ENCODE peak calls at places on chromosomes 4 and X, in four cellular contexts. A, I, S and K are unnamed samples.

GRCh38 chrX:17736478-17736855 is 826 bp upstream of the SCML1 start:
- DNase-seq in A (no peak), I (no peak), S (no peak), K (no peak)

GRCh38 chrX:10006086-10006485 is 38.9 kb downstream of the CLDN34 start:
- DNase-seq in A (no peak), I (no peak), S (no peak), K (no peak)

GRCh38 chr4:86033171-86033570 is 326.7 kb downstream of the MAPK10 start:
- DNase-seq in A (no peak), I (no peak), S (no peak), K (no peak)

GRCh38 chrX:73850124-73851013 is 287.4 kb downstream of the CHIC1 start:
- DNase-seq in A (peak), I (peak), S (no peak), K (peak)

GRCh38 chr4:76203541-76203940 is 10.1 kb downstream of the SCARB2 start:
- DNase-seq in A (no peak), I (no peak), S (no peak), K (no peak)

GRCh38 chr4:111208970-111209369 is 586.1 kb upstream of the PITX2 start:
- DNase-seq in A (no peak), I (no peak), S (no peak), K (no peak)

GRCh38 chr4:53520114-53520513 is 71.2 kb downstream of the LNX1 start:
- DNase-seq in A (no peak), I (no peak), S (no peak), K (no peak)

GRCh38 chr4:39169426-39169825 is 12.9 kb upstream of the WDR19 start:
- DNase-seq in A (no peak), I (no peak), S (no peak), K (no peak)

GRCh38 chr4:105765690-105766407 is 57.3 kb downstream of the GSTCD start:
- DNase-seq in A (peak), I (no peak), S (no peak), K (no peak)

GRCh38 chr4:8045909-8046308 is 106.2 kb upstream of the AFAP1 start:
- DNase-seq in A (no peak), I (no peak), S (no peak), K (no peak)

GRCh38 chr4:184635381-184635780 is 13.9 kb downstream of the CASP3 start:
- DNase-seq in A (no peak), I (no peak), S (no peak), K (no peak)

GRCh38 chrX:136268051-136269048 is 17.1 kb upstream of the MAP7D3 start:
- DNase-seq in A (peak), I (no peak), S (no peak), K (peak)

GRCh38 chr4:3054169-3054759 is 20.1 kb downstream of the HTT-AS start:
- DNase-seq in A (no peak), I (no peak), S (no peak), K (no peak)
- TF ChIP-seq TCF12 in A (no peak), I (no peak), S (no peak), K (no peak)

GRCh38 chr4:82555279-82555678 is 6.5 kb downstream of the TMEM150C start:
- DNase-seq in A (no peak), I (no peak), S (no peak), K (peak)
- TF ChIP-seq TCF12 in A (no peak), I (no peak), S (no peak), K (no peak)

DNA sequence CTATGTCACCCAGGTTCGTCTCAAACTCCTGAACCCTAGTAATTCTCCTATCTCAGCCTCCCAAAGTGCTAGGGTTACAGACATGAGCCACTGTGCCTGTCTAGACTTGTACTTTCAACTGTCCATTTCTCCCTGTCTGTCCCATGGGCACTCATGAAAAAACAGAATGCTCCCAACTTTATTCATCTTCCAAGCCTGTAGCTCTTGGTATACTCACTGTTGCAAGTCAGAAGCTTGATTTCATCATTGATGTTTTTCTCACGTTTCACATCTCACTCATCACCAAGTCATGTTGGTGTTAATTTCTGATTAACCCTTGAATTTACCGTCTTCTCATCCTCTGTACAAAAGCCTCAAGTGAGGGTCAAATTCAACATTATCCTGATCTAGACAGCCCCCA is 7.3 kb upstream of the SRP72 start:
- DNase-seq in A (no peak), I (no peak), S (no peak), K (no peak)
- TF ChIP-seq TCF12 in A (no peak), I (no peak), S (no peak), K (no peak)

GRCh38 chr4:108529984-108530901 is 90.1 kb upstream of the RPL34 start:
- DNase-seq in A (no peak), I (no peak), S (no peak), K (no peak)
- TF ChIP-seq TCF12 in A (no peak), I (no peak), S (no peak), K (no peak)